ENCODE peak calls at places on chromosomes 11 and 22, in ten cellular contexts. T, Y, X, S, A, G, W, L, D and Q are unnamed samples. For H3K4me1, the result is how much of the 10 kb centered on the place peaks cover.

GRCh38 chr22:39240841-39241631 is 3.7 kb downstream of the PDGFB start:
- DNase-seq in T (peak), Y (peak), X (no peak), S (peak), A (no peak), G (peak), W (no peak), L (no peak), D (peak), Q (peak)

GRCh38 chr11:78039391-78039918 is 16.4 kb upstream of the KCTD14 start:
- DNase-seq in T (no peak), Y (no peak), X (no peak), S (no peak), A (no peak), G (no peak), W (no peak), L (no peak), D (no peak), Q (no peak)

GRCh38 chr11:18248561-18248960 is at the start of gene SAA2:
- DNase-seq in T (no peak), Y (no peak), X (peak), S (no peak), A (no peak), G (no peak), W (no peak), L (no peak), D (no peak), Q (no peak)

GRCh38 chr22:44676441-44677298 is 25.3 kb upstream of the PRR5 start:
- DNase-seq in T (no peak), Y (no peak), X (no peak), S (no peak), A (peak), G (no peak), W (no peak), L (peak), D (peak), Q (no peak)

GRCh38 chr22:31790240-31790639 is 36.4 kb downstream of the DEPDC5 start:
- DNase-seq in T (no peak), Y (no peak), X (no peak), S (no peak), A (no peak), G (no peak), W (no peak), L (no peak), D (no peak), Q (no peak)

GRCh38 chr11:117096140-117096972 is 1.9 kb downstream of the SIK3 start:
- DNase-seq in T (no peak), Y (no peak), X (peak), S (no peak), A (no peak), G (no peak), W (no peak), L (peak), D (no peak), Q (peak)

GRCh38 chr11:130804306-130805077 is 111.8 kb downstream of the SNX19 start:
- DNase-seq in T (no peak), Y (no peak), X (no peak), S (no peak), A (no peak), G (no peak), W (no peak), L (no peak), D (no peak), Q (peak)

GRCh38 chr11:63931876-63932275 is 6.9 kb upstream of the NAA40 start:
- DNase-seq in T (no peak), Y (no peak), X (no peak), S (no peak), A (no peak), G (no peak), W (no peak), L (no peak), D (no peak), Q (no peak)

GRCh38 chr22:19994851-19995610 is 21.6 kb downstream of the ARVCF start:
- DNase-seq in T (no peak), Y (no peak), X (no peak), S (no peak), A (peak), G (peak), W (no peak), L (no peak), D (no peak), Q (no peak)

GRCh38 chr11:68357568-68357967 is 45.2 kb downstream of the LRP5 start:
- DNase-seq in T (no peak), Y (no peak), X (no peak), S (no peak), A (no peak), G (no peak), W (no peak), L (no peak), D (no peak), Q (peak)

GRCh38 chr22:22934543-22935055 is 47.0 kb downstream of the IGLL5 start:
- DNase-seq in T (no peak), Y (peak), X (no peak), S (no peak), A (no peak), G (no peak), W (no peak), L (no peak), D (no peak), Q (no peak)

GRCh38 chr22:38982008-38982927 is at the start of gene APOBEC3B:
- DNase-seq in T (peak), Y (peak), X (peak), S (peak), A (peak), G (peak), W (peak), L (peak), D (peak), Q (peak)

GRCh38 chr11:94769897-94770296 is 1.7 kb downstream of the AMOTL1 start:
- DNase-seq in T (no peak), Y (peak), X (no peak), S (no peak), A (no peak), G (peak), W (no peak), L (no peak), D (no peak), Q (peak)

GRCh38 chr11:16968196-16968595 is 46.0 kb downstream of the PLEKHA7 start:
- DNase-seq in T (no peak), Y (no peak), X (no peak), S (no peak), A (no peak), G (no peak), W (no peak), L (no peak), D (no peak), Q (no peak)
- H3K4me1 ChIP-seq in T (under half), Y (under half), X (under half), S (under half), A (under half), G (under half), W (under half), L (under half), D (half or more), Q (under half)

GRCh38 chr11:14418801-14419417 is 59.9 kb upstream of the RRAS2 start:
- DNase-seq in T (no peak), Y (no peak), X (no peak), S (peak), A (peak), G (no peak), W (no peak), L (no peak), D (no peak), Q (no peak)
- TF ChIP-seq CTCF in T (peak), Y (no peak), X (peak), S (peak), A (peak), G (no peak), W (no peak), L (peak), D (no peak), Q (peak)

DNA sequence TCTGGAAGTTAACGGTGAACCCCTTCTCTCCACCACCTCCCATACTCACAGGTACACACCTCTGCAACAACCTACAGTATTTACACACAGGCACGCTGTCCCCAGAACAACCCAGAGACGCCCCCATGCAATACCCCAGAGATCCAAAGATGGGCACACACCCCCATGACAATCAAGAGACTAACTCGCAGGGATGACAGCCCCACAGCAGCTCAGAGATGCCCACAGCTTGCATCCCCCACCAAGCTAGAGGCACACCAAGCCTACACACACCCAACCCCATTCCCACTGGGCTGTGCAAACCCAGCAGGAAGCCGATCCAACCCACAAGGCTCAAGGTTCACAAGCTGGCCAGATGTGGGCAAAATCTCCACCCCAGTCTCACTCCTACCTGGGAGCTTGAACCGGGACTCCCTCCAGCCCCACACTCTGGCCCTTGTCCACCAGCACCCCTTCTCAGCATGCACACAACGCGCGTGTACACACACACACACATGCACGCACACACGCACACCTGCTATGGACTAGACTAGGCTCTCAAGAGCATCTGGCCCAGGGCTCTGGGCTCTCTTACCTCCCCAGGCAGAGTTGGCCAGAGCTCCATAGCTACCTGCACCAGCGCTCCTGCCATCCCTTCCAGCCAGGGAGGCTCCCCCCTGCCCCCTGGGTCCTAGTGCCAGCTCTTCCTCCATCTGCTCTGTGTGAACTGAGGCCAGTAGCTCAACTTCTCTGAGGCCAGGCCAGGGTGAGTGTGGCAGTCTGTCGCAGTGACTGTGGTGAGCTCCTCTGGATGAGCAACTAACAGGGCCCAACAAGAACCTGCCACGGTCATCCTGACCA is 11.5 kb downstream of the STARD10 start:
- DNase-seq in T (no peak), Y (no peak), X (no peak), S (no peak), A (no peak), G (peak), W (no peak), L (peak), D (peak), Q (peak)
- H3K4me3 ChIP-seq in T (peak), Y (peak), X (peak), S (peak), A (peak), G (peak), W (no peak), L (peak), D (peak), Q (no peak)

GRCh38 chr11:100922116-100922515 is 207.5 kb downstream of the PGR start:
- DNase-seq in T (no peak), Y (no peak), X (no peak), S (no peak), A (no peak), G (no peak), W (no peak), L (no peak), D (no peak), Q (no peak)
- H3K4me1 ChIP-seq in T (under half), Y (under half), X (under half), S (under half), A (under half), G (under half), W (under half), L (under half), D (under half), Q (under half)